ENCODE peak calls at places on chromosomes 4 and X, in six cellular contexts. O is cardiac muscle cell, E is BE2C, T is fibroblast of lung, L is SK-N-SH, R is endothelial cell of umbilical vein. M is an unnamed sample.

GRCh38 chr4:48329193-48329592 is 12.1 kb upstream of the SLAIN2 start:
- DNase-seq in T (no peak), L (no peak), O (no peak), E (no peak), R (no peak), M (no peak)

GRCh38 chr4:17489123-17489522 is 22.8 kb downstream of the QDPR start:
- DNase-seq in T (no peak), R (no peak), E (no peak), L (no peak), O (no peak), M (no peak)

GRCh38 chr4:38925492-38926418 is 58.1 kb downstream of the FAM114A1 start:
- DNase-seq in T (no peak), O (no peak), E (peak; percentile 23), R (no peak), L (peak; percentile 69), M (no peak)

GRCh38 chrX:9687899-9688298 is 77.7 kb downstream of the GPR143 start:
- DNase-seq in E (no peak), L (no peak), O (no peak), R (no peak), T (no peak), M (no peak)

GRCh38 chr4:83561381-83561780 is 25.5 kb downstream of the GPAT3 start:
- DNase-seq in R (peak; percentile 28), T (peak; percentile 71), O (no peak), E (no peak), L (no peak), M (peak; percentile 37)

GRCh38 chrX:132218100-132218807 is 993 bp downstream of the RAP2C start:
- DNase-seq in O (peak; percentile 92), T (peak; percentile 82), R (peak; percentile 66), E (peak; percentile 84), L (peak; percentile 93), M (peak; percentile 89)

GRCh38 chr4:79576480-79576803 is 168.4 kb upstream of the GK2 start:
- DNase-seq in O (peak; percentile 65), T (peak; percentile 23), R (peak; percentile 39), L (peak; percentile 48), E (peak; percentile 56), M (peak; percentile 59)

GRCh38 chr4:105822061-105822460 is 73.2 kb upstream of the NPNT start:
- DNase-seq in T (no peak), O (no peak), L (no peak), R (no peak), E (no peak), M (peak; percentile 63)

GRCh38 chrX:129959493-129959832 is 23.0 kb upstream of the BCORL1 start:
- DNase-seq in E (no peak), R (no peak), O (peak; percentile 59), T (peak; percentile 37), L (no peak), M (peak; percentile 40)

GRCh38 chr4:56405016-56405415 is 17.7 kb upstream of the AASDH start:
- DNase-seq in R (peak; percentile 84), L (no peak), E (no peak), T (no peak), O (no peak), M (no peak)

GRCh38 chr4:56406151-56406550 is 18.9 kb upstream of the AASDH start:
- DNase-seq in R (no peak), T (no peak), L (no peak), O (no peak), E (no peak), M (no peak)

DNA sequence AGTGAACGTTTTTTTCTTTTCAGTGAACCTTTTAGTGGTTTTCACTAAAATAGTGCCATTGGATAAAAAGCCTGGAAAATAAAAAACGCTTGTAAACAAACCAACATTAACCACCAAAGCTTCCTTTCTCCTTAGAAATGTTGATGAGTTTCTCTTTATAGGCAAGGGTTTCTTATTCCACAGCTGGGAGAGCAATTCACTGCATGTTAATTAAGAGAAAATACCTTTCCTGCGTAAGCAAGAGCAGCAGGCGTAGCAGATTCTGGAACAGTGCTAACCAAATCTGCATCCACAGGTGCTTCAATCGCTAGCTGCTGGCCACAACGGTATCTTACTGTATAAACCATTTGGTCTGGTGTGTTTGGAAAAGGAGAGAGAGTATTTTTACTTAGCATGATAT is 13.3 kb upstream of the AASDH start:
- DNase-seq in E (no peak), O (no peak), R (no peak), T (no peak), L (no peak), M (no peak)
- H3K36me3 ChIP-seq in E (peaks cover 75% of the 10 kb centered on the region), O (peaks cover 41% of the 10 kb centered on the region), R (no peaks in the 10 kb centered on the region), T (no peaks in the 10 kb centered on the region), L (peaks cover 62% of the 10 kb centered on the region), M (peaks cover 30% of the 10 kb centered on the region)

GRCh38 chrX:125205084-125205917 is 114.4 kb upstream of the TEX13C start:
- DNase-seq in T (peak; percentile 6), O (peak; percentile 74), E (peak; percentile 3), L (peak; percentile 33), R (no peak), M (no peak)

GRCh38 chrX:125203737-125204578 is 115.7 kb upstream of the TEX13C start:
- DNase-seq in T (peak; percentile 0), R (no peak), E (no peak), O (peak; percentile 56), L (peak; percentile 27), M (no peak)

GRCh38 chrX:125202486-125203378 is 116.9 kb upstream of the TEX13C start:
- DNase-seq in O (peak; percentile 0), E (no peak), T (no peak), R (no peak), L (peak; percentile 2), M (no peak)

GRCh38 chrX:125205918-125206665 is 113.6 kb upstream of the TEX13C start:
- DNase-seq in T (no peak), L (peak; percentile 5), O (peak; percentile 54), E (no peak), R (no peak), M (no peak)

GRCh38 chrX:125203379-125203736 is 116.3 kb upstream of the TEX13C start:
- DNase-seq in E (no peak), L (peak; percentile 14), T (no peak), R (no peak), O (peak; percentile 18), M (no peak)
- H3K4me3 ChIP-seq in E (no peak overlapping the region), L (no peak overlapping the region), T (no peak overlapping the region), R (no peak overlapping the region), O (peak overlapping the region; percentile 35), M (peak overlapping the region; percentile 79)

GRCh38 chrX:110432831-110433230 is 74.2 kb downstream of the RTL9 start:
- DNase-seq in E (no peak), R (no peak), T (no peak), L (no peak), O (peak; percentile 66), M (no peak)
- H3K4me1 ChIP-seq in E (no peaks in the 10 kb centered on the region), R (no peaks in the 10 kb centered on the region), T (no peaks in the 10 kb centered on the region), L (peaks cover 7% of the 10 kb centered on the region), O (peaks cover 9% of the 10 kb centered on the region), M (peaks cover 5% of the 10 kb centered on the region)

DNA sequence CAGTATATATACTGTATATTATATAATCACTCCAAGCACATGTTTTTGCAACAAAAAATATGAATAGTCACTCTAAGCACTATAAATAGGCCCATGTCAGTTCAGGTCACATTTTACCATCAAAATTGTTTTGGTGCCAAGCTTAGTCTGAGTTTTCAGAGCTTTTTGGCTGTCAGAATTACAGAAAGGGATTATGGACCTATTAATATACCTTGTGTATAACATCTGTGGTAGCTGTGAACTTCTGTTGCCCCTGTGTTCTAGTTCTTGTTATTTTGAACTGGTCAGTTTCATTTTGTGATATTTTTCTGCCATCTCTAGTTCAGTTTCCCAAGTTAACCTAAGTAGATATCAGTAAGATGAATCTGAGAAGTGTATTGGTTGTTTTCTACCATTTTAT is 22.9 kb downstream of the EXOC1 start:
- DNase-seq in T (no peak), E (no peak), O (no peak), L (no peak), R (no peak), M (no peak)
- H3K36me3 ChIP-seq in T (peaks cover 5% of the 10 kb centered on the region), E (peaks cover 9% of the 10 kb centered on the region), O (peaks cover 34% of the 10 kb centered on the region), L (peaks cover 80% of the 10 kb centered on the region), R (peaks cover 9% of the 10 kb centered on the region), M (peaks cover 78% of the 10 kb centered on the region)

GRCh38 chr4:186144596-186145569 is 40.4 kb downstream of the FAM149A start:
- DNase-seq in E (peak; percentile 83), T (peak; percentile 76), L (peak; percentile 92), O (peak; percentile 87), R (peak; percentile 20), M (peak; percentile 83)

GRCh38 chr4:186148335-186148975 is 42.9 kb upstream of the CYP4V2 start:
- DNase-seq in E (no peak), T (no peak), O (no peak), L (no peak), R (no peak), M (no peak)

GRCh38 chr4:186144180-186144579 is 39.7 kb downstream of the FAM149A start:
- DNase-seq in T (peak; percentile 65), R (peak; percentile 11), L (peak; percentile 76), O (peak; percentile 43), E (peak; percentile 66), M (peak; percentile 66)

GRCh38 chr4:186149872-186150271 is 41.5 kb upstream of the CYP4V2 start:
- DNase-seq in E (peak; percentile 85), O (peak; percentile 21), R (peak; percentile 41), T (no peak), L (no peak), M (no peak)

DNA sequence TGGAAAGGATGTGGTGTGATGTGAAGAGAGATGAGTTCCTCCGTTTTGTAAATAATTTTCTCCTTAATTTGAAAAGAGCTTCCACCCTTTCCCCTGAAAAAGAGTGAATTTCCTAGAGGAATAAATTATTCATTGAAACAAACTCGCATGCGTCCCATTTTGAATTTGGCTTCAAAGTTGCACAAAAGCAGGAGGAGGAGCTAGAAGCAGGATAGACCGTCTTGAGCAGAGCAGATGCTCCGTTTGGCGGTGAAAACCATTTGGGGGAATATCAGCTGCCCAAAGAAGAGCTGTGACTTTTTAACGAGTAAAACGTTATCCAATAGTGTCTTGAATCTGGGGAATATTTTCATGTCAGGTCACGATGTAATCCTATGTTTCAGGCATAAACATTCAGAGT is 41.9 kb downstream of the FAM149A start:
- DNase-seq in L (no peak), O (no peak), T (no peak), E (no peak), R (no peak), M (no peak)
- H3K4me3 ChIP-seq in L (no peak overlapping the region), O (no peak overlapping the region), T (no peak overlapping the region), E (no peak overlapping the region), R (no peak overlapping the region), M (no peak overlapping the region)

GRCh38 chr4:143347495-143347894 is 10.8 kb downstream of the GAB1 start:
- DNase-seq in O (no peak), E (no peak), T (no peak), L (no peak), R (no peak), M (no peak)
- H3K4me1 ChIP-seq in O (peaks cover 57% of the 10 kb centered on the region), E (no peaks in the 10 kb centered on the region), T (peaks cover 3% of the 10 kb centered on the region), L (peaks cover 22% of the 10 kb centered on the region), R (peaks cover 11% of the 10 kb centered on the region), M (peaks cover 28% of the 10 kb centered on the region)

DNA sequence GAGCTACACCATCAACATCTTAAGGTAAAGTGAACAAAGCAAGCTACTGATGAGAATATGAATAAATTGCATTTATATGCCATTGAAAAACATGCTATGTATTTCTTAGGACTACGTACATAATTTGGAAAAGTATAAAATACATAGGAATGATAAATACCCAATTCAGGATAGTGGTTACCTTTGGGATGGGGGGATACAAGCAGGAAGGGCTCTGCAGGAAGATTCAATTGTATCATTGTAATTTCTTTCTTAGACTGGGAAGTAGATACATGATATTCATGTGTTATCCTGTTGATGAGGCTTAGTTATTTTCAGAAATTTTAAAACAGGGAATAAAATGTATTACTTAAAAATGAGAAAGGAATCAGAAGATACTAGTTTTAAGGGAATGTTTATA is 43.4 kb downstream of the TRAPPC11 start:
- DNase-seq in T (no peak), O (no peak), L (no peak), E (no peak), R (no peak), M (no peak)
- H3K36me3 ChIP-seq in T (peaks cover 6% of the 10 kb centered on the region), O (peaks cover 62% of the 10 kb centered on the region), L (peaks cover 73% of the 10 kb centered on the region), E (peaks cover 66% of the 10 kb centered on the region), R (peaks cover 15% of the 10 kb centered on the region), M (peaks cover 89% of the 10 kb centered on the region)

GRCh38 chr4:26885912-26886274 is 25.3 kb downstream of the STIM2 start:
- DNase-seq in T (no peak), R (no peak), L (no peak), O (no peak), E (no peak), M (no peak)
- H3K4me3 ChIP-seq in T (no peak overlapping the region), R (no peak overlapping the region), L (no peak overlapping the region), O (no peak overlapping the region), E (no peak overlapping the region), M (no peak overlapping the region)

M was measured in adipocyte.